ENCODE peak calls at places on chromosomes 12 and 14, in six cellular contexts. One of them, this sample, is unnamed.

GRCh38 chr14:44428239-44428924 is 78.7 kb downstream of the FSCB start:
- DNase-seq in EL: no peak
- DNase-seq in A549: no peak
- DNase-seq in left lobe of liver: no peak
- DNase-seq in HTR-8/SVneo: no peak
- DNase-seq in activated gamma-delta T cell treated with Interleukin-2 at 50 U/mL for 16 hours: no peak
- DNase-seq in this sample: no peak

GRCh38 chr12:17020765-17021164 is 414.8 kb upstream of the LMO3 start:
- DNase-seq in EL: no peak
- DNase-seq in A549: no peak
- DNase-seq in left lobe of liver: no peak
- DNase-seq in HTR-8/SVneo: no peak
- DNase-seq in activated gamma-delta T cell treated with Interleukin-2 at 50 U/mL for 16 hours: no peak
- DNase-seq in this sample: no peak

GRCh38 chr14:91377700-91378652 is 39.6 kb downstream of the CCDC88C start:
- DNase-seq in EL: peak
- DNase-seq in A549: no peak
- DNase-seq in left lobe of liver: no peak
- DNase-seq in HTR-8/SVneo: no peak
- DNase-seq in activated gamma-delta T cell treated with Interleukin-2 at 50 U/mL for 16 hours: no peak
- DNase-seq in this sample: no peak

GRCh38 chr12:32947203-32947795 is 50.7 kb upstream of the PKP2 start:
- DNase-seq in EL: no peak
- DNase-seq in A549: peak
- DNase-seq in left lobe of liver: no peak
- DNase-seq in HTR-8/SVneo: peak
- DNase-seq in activated gamma-delta T cell treated with Interleukin-2 at 50 U/mL for 16 hours: no peak
- DNase-seq in this sample: no peak

GRCh38 chr14:99768381-99768780 is 24.8 kb upstream of the EML1 start:
- DNase-seq in EL: peak
- DNase-seq in A549: no peak
- DNase-seq in left lobe of liver: no peak
- DNase-seq in HTR-8/SVneo: no peak
- DNase-seq in activated gamma-delta T cell treated with Interleukin-2 at 50 U/mL for 16 hours: no peak
- DNase-seq in this sample: no peak

GRCh38 chr12:48078901-48079300 is 27.0 kb downstream of the SENP1 start:
- DNase-seq in EL: peak
- DNase-seq in A549: no peak
- DNase-seq in left lobe of liver: no peak
- DNase-seq in HTR-8/SVneo: no peak
- DNase-seq in activated gamma-delta T cell treated with Interleukin-2 at 50 U/mL for 16 hours: no peak
- DNase-seq in this sample: no peak

GRCh38 chr14:99677231-99677891 is 6.7 kb upstream of the CYP46A1 start:
- DNase-seq in EL: peak
- DNase-seq in A549: no peak
- DNase-seq in left lobe of liver: no peak
- DNase-seq in HTR-8/SVneo: no peak
- DNase-seq in activated gamma-delta T cell treated with Interleukin-2 at 50 U/mL for 16 hours: no peak
- DNase-seq in this sample: no peak

GRCh38 chr12:124523071-124523470 is 44.3 kb downstream of the NCOR2 start:
- DNase-seq in EL: no peak
- DNase-seq in A549: no peak
- DNase-seq in left lobe of liver: no peak
- DNase-seq in HTR-8/SVneo: no peak
- DNase-seq in activated gamma-delta T cell treated with Interleukin-2 at 50 U/mL for 16 hours: no peak
- DNase-seq in this sample: peak

GRCh38 chr12:117204146-117204545 is 13.9 kb upstream of the FBXO21 start:
- DNase-seq in EL: no peak
- DNase-seq in A549: no peak
- DNase-seq in left lobe of liver: no peak
- DNase-seq in HTR-8/SVneo: no peak
- DNase-seq in activated gamma-delta T cell treated with Interleukin-2 at 50 U/mL for 16 hours: no peak
- DNase-seq in this sample: no peak

GRCh38 chr12:116397148-116397547 is 119.7 kb upstream of the MED13L start:
- DNase-seq in EL: peak
- DNase-seq in A549: no peak
- DNase-seq in left lobe of liver: no peak
- DNase-seq in HTR-8/SVneo: no peak
- DNase-seq in activated gamma-delta T cell treated with Interleukin-2 at 50 U/mL for 16 hours: no peak
- DNase-seq in this sample: no peak

GRCh38 chr12:47844264-47845020 is 24.7 kb upstream of the HDAC7 start:
- DNase-seq in EL: no peak
- DNase-seq in A549: no peak
- DNase-seq in left lobe of liver: no peak
- DNase-seq in HTR-8/SVneo: no peak
- DNase-seq in activated gamma-delta T cell treated with Interleukin-2 at 50 U/mL for 16 hours: no peak
- DNase-seq in this sample: no peak

GRCh38 chr12:98719515-98720504 is 74.7 kb downstream of the APAF1 start:
- DNase-seq in EL: no peak
- DNase-seq in A549: no peak
- DNase-seq in left lobe of liver: no peak
- DNase-seq in HTR-8/SVneo: no peak
- DNase-seq in activated gamma-delta T cell treated with Interleukin-2 at 50 U/mL for 16 hours: no peak
- DNase-seq in this sample: no peak

GRCh38 chr12:106682594-106683234 is 91.8 kb upstream of the RIC8B start:
- DNase-seq in EL: peak
- DNase-seq in A549: peak
- DNase-seq in left lobe of liver: no peak
- DNase-seq in HTR-8/SVneo: peak
- DNase-seq in activated gamma-delta T cell treated with Interleukin-2 at 50 U/mL for 16 hours: no peak
- DNase-seq in this sample: no peak

GRCh38 chr14:22551597-22551982 is 37.4 kb downstream of the DAD1 start:
- DNase-seq in EL: no peak
- DNase-seq in A549: no peak
- DNase-seq in left lobe of liver: no peak
- DNase-seq in HTR-8/SVneo: no peak
- DNase-seq in activated gamma-delta T cell treated with Interleukin-2 at 50 U/mL for 16 hours: no peak
- DNase-seq in this sample: no peak

GRCh38 chr12:48280572-48280971 is 70.1 kb downstream of the ZNF641 start:
- DNase-seq in EL: no peak
- DNase-seq in A549: no peak
- DNase-seq in left lobe of liver: no peak
- DNase-seq in HTR-8/SVneo: no peak
- DNase-seq in activated gamma-delta T cell treated with Interleukin-2 at 50 U/mL for 16 hours: no peak
- DNase-seq in this sample: no peak

GRCh38 chr12:3218150-3218845 is 141.1 kb downstream of the TSPAN9 start:
- DNase-seq in EL: peak
- DNase-seq in A549: no peak
- DNase-seq in left lobe of liver: peak
- DNase-seq in HTR-8/SVneo: peak
- DNase-seq in activated gamma-delta T cell treated with Interleukin-2 at 50 U/mL for 16 hours: no peak
- DNase-seq in this sample: no peak

GRCh38 chr12:117076410-117077372 is 22.5 kb downstream of the TESC start:
- DNase-seq in EL: peak
- DNase-seq in A549: no peak
- DNase-seq in left lobe of liver: no peak
- DNase-seq in HTR-8/SVneo: peak
- DNase-seq in activated gamma-delta T cell treated with Interleukin-2 at 50 U/mL for 16 hours: no peak
- DNase-seq in this sample: no peak

GRCh38 chr12:22543246-22544037 is 900 bp downstream of the C2CD5 start:
- DNase-seq in EL: no peak
- DNase-seq in A549: peak
- DNase-seq in left lobe of liver: peak
- DNase-seq in HTR-8/SVneo: no peak
- DNase-seq in activated gamma-delta T cell treated with Interleukin-2 at 50 U/mL for 16 hours: peak
- DNase-seq in this sample: peak

GRCh38 chr12:21169878-21170472 is 39.0 kb downstream of the SLCO1B1 start:
- DNase-seq in EL: peak
- DNase-seq in A549: peak
- DNase-seq in left lobe of liver: no peak
- DNase-seq in HTR-8/SVneo: peak
- DNase-seq in activated gamma-delta T cell treated with Interleukin-2 at 50 U/mL for 16 hours: no peak
- DNase-seq in this sample: peak

GRCh38 chr14:51582437-51582836 is 69.3 kb upstream of the FRMD6 start:
- DNase-seq in EL: no peak
- DNase-seq in A549: no peak
- DNase-seq in left lobe of liver: no peak
- DNase-seq in HTR-8/SVneo: no peak
- DNase-seq in activated gamma-delta T cell treated with Interleukin-2 at 50 U/mL for 16 hours: no peak
- DNase-seq in this sample: no peak

This sample was measured in stimulated activated naive B cell treated with anti-CD40 and anti-IgM and Interleukin-4, amounts not matched to agents 10 μg/mL and 1 μg/mL and 100 μg/mL, for 72 hours.